ENCODE peak calls at places on chromosome 12, in eight cellular contexts. D, L, N, S, A, Y, H and V are unnamed samples.
A peak's percentile ranks its signal among the peaks of the same experiment; 100 is the strongest.

GRCh38 chr12:4707306-4707705 is 12.9 kb upstream of the GALNT8 start:
- DNase-seq in A (no peak), H (no peak), S (no peak), D (no peak), Y (no peak), N (no peak), L (no peak), V (no peak)

GRCh38 chr12:120971299-120972180 is 6.8 kb upstream of the HNF1A start:
- DNase-seq in A (peak; percentile 25), H (no peak), N (no peak), L (no peak), Y (no peak), D (peak; percentile 45), S (peak; percentile 72), V (peak; percentile 56)

GRCh38 chr12:109239691-109240090 is 69.4 kb downstream of the FOXN4 start:
- DNase-seq in D (no peak), A (no peak), H (no peak), N (no peak), S (no peak), Y (no peak), L (no peak), V (no peak)

GRCh38 chr12:78721906-78722305 is 142.7 kb upstream of the SYT1 start:
- DNase-seq in A (no peak), Y (no peak), D (no peak), S (no peak), H (no peak), N (no peak), L (no peak), V (no peak)

GRCh38 chr12:32922546-32923297 is 26.1 kb upstream of the PKP2 start:
- DNase-seq in A (no peak), S (no peak), N (no peak), H (no peak), D (no peak), Y (no peak), L (no peak), V (no peak)

GRCh38 chr12:105235299-105235746 is 651 bp downstream of the APPL2 start:
- DNase-seq in L (no peak), A (peak; percentile 51), H (no peak), S (peak; percentile 37), D (no peak), N (no peak), Y (no peak), V (no peak)

GRCh38 chr12:30795660-30796507 is 41.1 kb upstream of the CAPRIN2 start:
- DNase-seq in L (peak; percentile 48), Y (no peak), N (peak; percentile 71), A (peak; percentile 9), H (peak; percentile 72), D (peak; percentile 2), S (peak; percentile 91), V (peak; percentile 81)

GRCh38 chr12:46921048-46921753 is 95.4 kb upstream of the SLC38A4 start:
- DNase-seq in L (no peak), A (no peak), D (no peak), Y (no peak), H (no peak), S (peak; percentile 66), N (no peak), V (no peak)

GRCh38 chr12:67645126-67645525 is 3.4 kb upstream of the DYRK2 start:
- DNase-seq in L (no peak), A (no peak), H (no peak), D (no peak), S (no peak), Y (no peak), N (no peak), V (no peak)

GRCh38 chr12:96444403-96444802 is 44.2 kb upstream of the CDK17 start:
- DNase-seq in L (no peak), N (no peak), Y (no peak), H (no peak), D (no peak), S (no peak), A (no peak), V (no peak)